ENCODE peak calls at places on chromosomes 16 and 17, in four cellular contexts. O is breast epithelium, T is IMR-90, B is endodermal cell. I is an unnamed sample. For H3K4me1, the result is how much of the 10 kb centered on the place peaks cover.

GRCh38 chr17:72430611-72431432 is 310.0 kb downstream of the SOX9 start:
- DNase-seq in B (peak), T (no peak), O (no peak), I (peak)

GRCh38 chr16:21283521-21284289 is 5.6 kb upstream of the CRYM start:
- DNase-seq in T (peak), B (peak), O (no peak), I (peak)

GRCh38 chr16:67844441-67844840 is 2.3 kb upstream of the NUTF2 start:
- DNase-seq in B (no peak), T (peak), O (no peak), I (peak)

GRCh38 chr17:66383353-66383752 is 80.9 kb downstream of the PRKCA start:
- DNase-seq in O (no peak), B (no peak), T (peak), I (peak)

GRCh38 chr16:55976815-55977214 is 101.6 kb upstream of the CES5A start:
- DNase-seq in O (no peak), B (no peak), T (no peak), I (no peak)

GRCh38 chr17:41284043-41284442 is 8.5 kb downstream of the KRTAP9-7 start:
- DNase-seq in T (peak), O (no peak), B (no peak), I (no peak)

GRCh38 chr17:1509255-1509943 is 7.0 kb downstream of the INPP5K start:
- DNase-seq in O (no peak), T (no peak), B (peak), I (peak)

GRCh38 chr16:14509055-14509454 is 121.0 kb downstream of the PARN start:
- DNase-seq in O (no peak), B (no peak), T (peak), I (no peak)

GRCh38 chr17:42118545-42118944 is 2.6 kb downstream of the KAT2A start:
- DNase-seq in B (peak), O (no peak), T (peak), I (peak)

GRCh38 chr16:85234310-85235235 is 122.3 kb upstream of the CIBAR2 start:
- DNase-seq in T (peak), O (no peak), B (peak), I (peak)

GRCh38 chr16:969508-970378 is 1.0 kb downstream of the LMF1 start:
- DNase-seq in B (no peak), O (no peak), T (peak), I (peak)

GRCh38 chr16:971981-972315 is 1.2 kb upstream of the LMF1 start:
- DNase-seq in B (no peak), T (no peak), O (no peak), I (peak)

GRCh38 chr16:970379-970765 is 412 bp downstream of the LMF1 start:
- DNase-seq in B (no peak), O (no peak), T (no peak), I (peak)

GRCh38 chr16:971582-971905 is 760 bp upstream of the LMF1 start:
- DNase-seq in O (no peak), B (no peak), T (no peak), I (peak)

GRCh38 chr16:970766-971581 is at the start of gene LMF1:
- DNase-seq in O (peak), T (peak), B (peak), I (peak)
- H3K27ac ChIP-seq in O (peak), T (peak), B (no peak), I (peak)

DNA sequence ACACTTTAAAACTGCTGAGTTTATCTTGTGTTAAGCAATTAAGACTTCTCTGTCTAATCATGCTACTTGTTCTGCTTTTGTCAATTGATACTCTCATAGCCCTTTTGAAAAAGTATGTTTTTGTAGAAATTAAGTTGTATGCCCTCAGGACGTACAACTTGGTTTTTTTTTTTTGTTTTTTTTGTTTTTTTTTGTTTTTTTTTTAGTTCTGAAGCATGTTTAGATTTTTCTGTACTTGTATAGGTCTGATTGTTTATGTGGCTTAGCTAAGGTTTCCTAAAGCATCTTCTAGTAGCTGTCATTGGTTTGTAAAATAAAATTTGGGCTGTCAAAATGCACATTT is 21.4 kb downstream of the HAPSTR1 start:
- DNase-seq in O (no peak), T (no peak), B (no peak), I (no peak)
- H3K4me1 ChIP-seq in O (under half), T (under half), B (under half), I (under half)

GRCh38 chr17:16379654-16380053 is 1.2 kb upstream of the UBB start:
- DNase-seq in O (no peak), B (peak), T (no peak), I (no peak)
- H3K27ac ChIP-seq in O (peak), B (no peak), T (no peak), I (no peak)

DNA sequence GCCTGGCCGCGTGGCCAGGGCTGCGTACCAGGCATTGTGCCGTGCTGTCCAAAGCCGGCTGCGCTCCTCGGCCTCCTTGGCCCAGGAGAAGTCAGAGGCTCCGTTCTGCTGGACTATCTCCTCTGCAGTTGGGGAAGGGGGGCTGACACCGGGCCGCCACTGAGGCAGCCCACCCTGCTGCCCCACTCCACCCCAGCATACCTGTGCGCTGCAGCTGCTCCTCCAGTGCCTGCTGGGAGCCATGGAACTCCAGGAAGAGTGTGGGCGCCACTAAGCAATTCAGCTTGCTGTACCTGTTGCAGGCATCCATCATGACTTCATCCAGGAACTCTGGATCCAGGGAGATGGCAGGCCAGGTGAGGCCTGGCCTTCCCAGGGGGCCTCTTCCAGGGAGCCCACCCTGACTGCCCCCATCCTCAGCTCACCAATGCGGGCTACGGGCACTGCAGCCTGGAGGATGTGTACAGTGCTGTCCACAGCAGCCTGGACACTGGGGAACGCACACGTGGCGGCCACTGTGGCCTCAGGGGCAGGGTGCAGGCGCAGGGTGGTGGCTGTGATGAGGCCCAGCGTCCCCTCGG is 2.9 kb downstream of the LDHD start:
- DNase-seq in O (no peak), T (no peak), B (peak), I (peak)
- H3K4me1 ChIP-seq in O (under half), T (under half), B (under half), I (under half)

GRCh38 chr17:76551685-76552084 is 11.8 kb downstream of the PRCD start:
- DNase-seq in T (no peak), O (no peak), B (no peak), I (no peak)
- H3K27ac ChIP-seq in T (peak), O (no peak), B (no peak), I (no peak)

DNA sequence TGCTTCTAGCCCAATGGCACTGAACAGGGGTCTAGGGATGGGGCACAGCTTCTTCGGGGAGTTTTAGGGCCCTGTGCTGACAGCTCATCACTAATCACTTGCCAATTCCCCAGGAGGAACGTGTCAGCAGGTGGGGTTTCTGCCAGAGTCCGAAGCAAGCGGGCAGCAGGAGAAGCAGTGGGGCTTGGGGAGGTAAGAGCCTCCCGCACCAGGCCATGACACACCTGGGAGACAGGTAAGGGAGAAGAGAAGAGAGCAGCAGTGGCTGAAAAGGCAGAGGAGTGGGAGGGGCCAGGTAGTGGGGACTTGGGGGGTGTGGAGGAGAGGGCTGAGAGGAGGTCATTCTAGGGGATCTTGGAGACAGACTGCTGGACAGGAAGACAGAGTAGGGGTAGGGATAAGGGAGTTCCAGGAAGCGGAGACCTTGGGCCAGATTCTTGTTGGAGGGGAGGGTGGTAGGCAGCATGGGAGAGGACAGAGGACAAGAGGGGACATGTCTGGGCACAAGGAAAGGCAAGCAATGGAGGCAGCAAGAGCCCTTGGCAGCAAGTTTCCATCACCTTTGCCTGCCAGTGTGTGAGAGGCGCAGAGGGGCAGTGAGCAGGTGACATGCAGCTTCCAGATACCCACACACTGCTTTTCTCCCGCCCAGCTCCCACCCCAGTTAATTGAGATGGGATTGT is 4.9 kb downstream of the PHOSPHO1 start:
- DNase-seq in B (peak), T (no peak), O (no peak), I (peak)
- H3K4me1 ChIP-seq in B (under half), T (under half), O (under half), I (under half)

GRCh38 chr17:81418710-81419332 is 23.6 kb downstream of the BAHCC1 start:
- DNase-seq in O (no peak), B (no peak), T (peak), I (no peak)
- H3K27ac ChIP-seq in O (peak), B (peak), T (no peak), I (no peak)

GRCh38 chr16:89561195-89562026 is 929 bp downstream of the RPL13 start:
- DNase-seq in B (no peak), T (no peak), O (no peak), I (no peak)

GRCh38 chr16:89560413-89561194 is at the start of gene RPL13:
- DNase-seq in O (peak), T (peak), B (peak), I (peak)

GRCh38 chr16:89562939-89563338 is 2.5 kb downstream of the RPL13 start:
- DNase-seq in T (no peak), B (no peak), O (no peak), I (no peak)

GRCh38 chr16:89563639-89564392 is 3.3 kb downstream of the RPL13 start:
- DNase-seq in B (no peak), O (no peak), T (no peak), I (no peak)

GRCh38 chr16:89562027-89562599 is 1.6 kb downstream of the RPL13 start:
- DNase-seq in T (no peak), O (no peak), B (peak), I (no peak)
- H3K4me1 ChIP-seq in T (under half), O (under half), B (under half), I (half or more)

I was measured in osteoblast.